ENCODE peak calls at places on chromosomes 11 and 22, in ten cellular contexts. F, L, X, E, H, Y, A, V, T and M are unnamed samples. For H3K4me1, the result is how much of the 10 kb centered on the place peaks cover.

GRCh38 chr11:64969209-64969608 is 2.7 kb downstream of the MAJIN start:
- DNase-seq in F (peak), L (no peak), X (no peak), E (no peak), H (peak), Y (no peak), A (peak), V (no peak), T (peak), M (no peak)

GRCh38 chr11:95144313-95145235 is 54.9 kb downstream of the ENDOD1 start:
- DNase-seq in F (no peak), L (no peak), X (no peak), E (no peak), H (no peak), Y (no peak), A (no peak), V (no peak), T (no peak), M (no peak)

GRCh38 chr11:86141645-86142569 is 73.0 kb upstream of the PICALM start:
- DNase-seq in F (no peak), L (no peak), X (no peak), E (no peak), H (peak), Y (no peak), A (no peak), V (no peak), T (no peak), M (no peak)

GRCh38 chr11:82978422-82979099 is 77.0 kb downstream of the DDIAS start:
- DNase-seq in F (no peak), L (no peak), X (no peak), E (no peak), H (peak), Y (no peak), A (no peak), V (no peak), T (peak), M (no peak)

GRCh38 chr11:122392508-122392907 is 263.0 kb upstream of the UBASH3B start:
- DNase-seq in F (no peak), L (no peak), X (no peak), E (no peak), H (no peak), Y (no peak), A (no peak), V (no peak), T (no peak), M (no peak)

GRCh38 chr11:59102259-59102765 is 4.7 kb upstream of the FAM111B start:
- DNase-seq in F (peak), L (peak), X (peak), E (peak), H (peak), Y (peak), A (peak), V (peak), T (peak), M (no peak)

GRCh38 chr11:112962854-112963367 is 1.7 kb downstream of the NCAM1 start:
- DNase-seq in F (peak), L (peak), X (peak), E (peak), H (no peak), Y (peak), A (peak), V (peak), T (peak), M (peak)

GRCh38 chr11:124623861-124624525 is 1.3 kb downstream of the TBRG1 start:
- DNase-seq in F (no peak), L (no peak), X (no peak), E (no peak), H (peak), Y (no peak), A (no peak), V (no peak), T (peak), M (no peak)

GRCh38 chr11:112279901-112280267 is 19.2 kb upstream of the PLET1 start:
- DNase-seq in F (peak), L (peak), X (peak), E (peak), H (peak), Y (peak), A (peak), V (peak), T (peak), M (peak)

GRCh38 chr11:120510406-120511115 is 987 bp upstream of the GRIK4 start:
- DNase-seq in F (no peak), L (peak), X (no peak), E (no peak), H (no peak), Y (no peak), A (no peak), V (no peak), T (no peak), M (no peak)

GRCh38 chr11:100774132-100774531 is 87.0 kb downstream of the ARHGAP42 start:
- DNase-seq in F (peak), L (no peak), X (no peak), E (no peak), H (no peak), Y (no peak), A (peak), V (no peak), T (no peak), M (no peak)

GRCh38 chr11:131629925-131630324 is 259.5 kb downstream of the NTM start:
- DNase-seq in F (no peak), L (no peak), X (no peak), E (no peak), H (no peak), Y (no peak), A (no peak), V (no peak), T (no peak), M (no peak)

GRCh38 chr11:128738942-128739341 is 45.1 kb downstream of the FLI1 start:
- DNase-seq in F (no peak), L (no peak), X (no peak), E (no peak), H (no peak), Y (no peak), A (no peak), V (no peak), T (no peak), M (no peak)

GRCh38 chr22:34462795-34463194 is 542.5 kb upstream of the LARGE1 start:
- DNase-seq in F (no peak), L (no peak), X (no peak), E (no peak), H (no peak), Y (no peak), A (no peak), V (no peak), T (no peak), M (no peak)

GRCh38 chr11:17719940-17720795 is 797 bp downstream of the MYOD1 start:
- DNase-seq in F (no peak), L (no peak), X (peak), E (no peak), H (no peak), Y (no peak), A (no peak), V (no peak), T (no peak), M (peak)

GRCh38 chr22:24225044-24225601 is 19.8 kb downstream of the GGT5 start:
- DNase-seq in F (no peak), L (no peak), X (no peak), E (no peak), H (no peak), Y (no peak), A (no peak), V (no peak), T (no peak), M (no peak)

GRCh38 chr11:9953994-9954626 is 290.2 kb downstream of the SWAP70 start:
- DNase-seq in F (no peak), L (no peak), X (no peak), E (no peak), H (peak), Y (no peak), A (no peak), V (no peak), T (peak), M (no peak)

GRCh38 chr11:61532136-61533038 is 23.8 kb downstream of the LRRC10B start:
- DNase-seq in F (peak), L (no peak), X (peak), E (no peak), H (no peak), Y (no peak), A (peak), V (peak), T (no peak), M (peak)

GRCh38 chr11:10304495-10305261 is at the start of gene ADM:
- DNase-seq in F (peak), L (peak), X (peak), E (peak), H (peak), Y (peak), A (peak), V (peak), T (peak), M (peak)

GRCh38 chr22:32964411-32965057 is 93.6 kb downstream of the SYN3 start:
- DNase-seq in F (no peak), L (no peak), X (no peak), E (no peak), H (no peak), Y (no peak), A (no peak), V (no peak), T (no peak), M (no peak)

GRCh38 chr11:107696140-107696539 is 15.7 kb downstream of the SLN start:
- DNase-seq in F (no peak), L (no peak), X (no peak), E (no peak), H (peak), Y (no peak), A (no peak), V (no peak), T (peak), M (no peak)

GRCh38 chr11:126544311-126545056 is 189.0 kb downstream of the ST3GAL4 start:
- DNase-seq in F (peak), L (no peak), X (peak), E (no peak), H (peak), Y (no peak), A (peak), V (peak), T (peak), M (no peak)

GRCh38 chr11:80346660-80347059 is 905.8 kb upstream of the TENM4 start:
- DNase-seq in F (no peak), L (no peak), X (no peak), E (no peak), H (no peak), Y (no peak), A (no peak), V (no peak), T (no peak), M (no peak)

GRCh38 chr11:46363455-46363920 is 16.2 kb downstream of the DGKZ start:
- DNase-seq in F (no peak), L (no peak), X (no peak), E (peak), H (peak), Y (peak), A (no peak), V (no peak), T (no peak), M (peak)

GRCh38 chr11:65565624-65566453 is 4.4 kb upstream of the ZNRD2 start:
- DNase-seq in F (no peak), L (no peak), X (no peak), E (no peak), H (peak), Y (no peak), A (no peak), V (no peak), T (no peak), M (no peak)

GRCh38 chr11:19756675-19757475 is 44.2 kb downstream of the NAV2 start:
- DNase-seq in F (no peak), L (no peak), X (no peak), E (no peak), H (no peak), Y (no peak), A (no peak), V (no peak), T (no peak), M (peak)

GRCh38 chr11:16804104-16804947 is 65.9 kb downstream of the C11orf58 start:
- DNase-seq in F (peak), L (no peak), X (no peak), E (no peak), H (no peak), Y (no peak), A (peak), V (peak), T (peak), M (no peak)

GRCh38 chr22:37639070-37639760 is at the start of gene SH3BP1:
- DNase-seq in F (peak), L (peak), X (peak), E (no peak), H (no peak), Y (peak), A (peak), V (peak), T (peak), M (no peak)

GRCh38 chr11:6579681-6580080 is 23.7 kb downstream of the RRP8 start:
- DNase-seq in F (no peak), L (no peak), X (peak), E (no peak), H (no peak), Y (no peak), A (no peak), V (no peak), T (no peak), M (no peak)

GRCh38 chr22:41562461-41562860 is 1.7 kb downstream of the CSDC2 start:
- DNase-seq in F (no peak), L (no peak), X (no peak), E (no peak), H (no peak), Y (no peak), A (no peak), V (no peak), T (no peak), M (no peak)
- H3K4me1 ChIP-seq in F (under half), L (under half), X (under half), E (under half), H (under half), Y (under half), A (under half), V (half or more), T (under half), M (under half)

GRCh38 chr11:72615329-72615728 is 58.9 kb downstream of the PDE2A start:
- DNase-seq in F (no peak), L (no peak), X (no peak), E (no peak), H (no peak), Y (no peak), A (no peak), V (no peak), T (no peak), M (no peak)
- H3K4me1 ChIP-seq in F (under half), L (under half), X (under half), E (under half), H (under half), Y (under half), A (under half), V (under half), T (under half), M (under half)

DNA sequence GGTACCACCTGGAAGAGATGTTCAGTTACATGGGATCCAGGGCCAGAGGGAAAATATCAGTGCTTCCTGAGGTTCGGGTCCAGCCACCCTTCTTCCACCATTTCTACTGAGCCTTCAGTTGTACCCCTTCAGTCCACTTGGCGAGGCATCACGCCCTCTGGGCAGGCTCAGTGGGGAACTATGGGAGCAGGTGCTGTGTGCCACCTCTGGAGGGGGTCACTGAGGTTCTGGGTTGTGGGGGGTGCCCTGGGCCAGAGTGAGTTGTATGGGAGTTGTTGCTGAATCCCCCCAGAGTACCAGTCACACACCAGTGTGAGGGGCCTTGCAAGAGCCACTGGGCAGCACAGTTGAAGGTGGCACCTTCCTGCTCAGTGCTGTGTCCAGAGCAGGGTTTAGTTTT is 2.7 kb upstream of the SREBF2 start:
- DNase-seq in F (no peak), L (no peak), X (no peak), E (no peak), H (no peak), Y (no peak), A (no peak), V (no peak), T (no peak), M (no peak)
- H3K4me1 ChIP-seq in F (under half), L (under half), X (under half), E (under half), H (under half), Y (under half), A (under half), V (under half), T (under half), M (under half)

GRCh38 chr11:2737876-2738275 is 38.1 kb upstream of the KCNQ1OT1 start:
- DNase-seq in F (peak), L (no peak), X (no peak), E (no peak), H (no peak), Y (peak), A (peak), V (no peak), T (peak), M (no peak)
- H3K4me1 ChIP-seq in F (under half), L (under half), X (under half), E (under half), H (under half), Y (under half), A (under half), V (under half), T (under half), M (under half)

DNA sequence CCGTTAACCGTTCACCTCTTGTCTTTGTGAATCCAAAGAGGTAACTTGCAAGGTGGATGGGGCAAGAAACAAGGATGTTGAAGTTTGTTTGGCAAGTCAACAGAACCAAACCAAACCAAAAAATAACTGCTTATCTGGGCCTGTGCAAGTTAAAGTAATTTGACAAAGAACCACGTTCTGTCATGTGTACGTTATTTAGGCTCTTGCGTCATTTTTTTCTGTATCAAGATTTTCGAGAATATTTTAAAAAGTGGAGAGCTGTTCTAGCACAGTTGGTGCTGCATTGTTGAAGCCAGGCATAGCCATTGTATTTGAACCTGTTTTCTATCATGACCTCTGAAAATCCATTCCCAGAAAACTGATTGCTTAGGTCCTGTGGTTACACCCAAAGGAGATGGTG is 55.1 kb downstream of the PARVA start:
- DNase-seq in F (no peak), L (no peak), X (no peak), E (no peak), H (no peak), Y (no peak), A (no peak), V (no peak), T (no peak), M (no peak)
- H3K4me1 ChIP-seq in F (under half), L (under half), X (under half), E (under half), H (under half), Y (half or more), A (under half), V (half or more), T (under half), M (under half)

DNA sequence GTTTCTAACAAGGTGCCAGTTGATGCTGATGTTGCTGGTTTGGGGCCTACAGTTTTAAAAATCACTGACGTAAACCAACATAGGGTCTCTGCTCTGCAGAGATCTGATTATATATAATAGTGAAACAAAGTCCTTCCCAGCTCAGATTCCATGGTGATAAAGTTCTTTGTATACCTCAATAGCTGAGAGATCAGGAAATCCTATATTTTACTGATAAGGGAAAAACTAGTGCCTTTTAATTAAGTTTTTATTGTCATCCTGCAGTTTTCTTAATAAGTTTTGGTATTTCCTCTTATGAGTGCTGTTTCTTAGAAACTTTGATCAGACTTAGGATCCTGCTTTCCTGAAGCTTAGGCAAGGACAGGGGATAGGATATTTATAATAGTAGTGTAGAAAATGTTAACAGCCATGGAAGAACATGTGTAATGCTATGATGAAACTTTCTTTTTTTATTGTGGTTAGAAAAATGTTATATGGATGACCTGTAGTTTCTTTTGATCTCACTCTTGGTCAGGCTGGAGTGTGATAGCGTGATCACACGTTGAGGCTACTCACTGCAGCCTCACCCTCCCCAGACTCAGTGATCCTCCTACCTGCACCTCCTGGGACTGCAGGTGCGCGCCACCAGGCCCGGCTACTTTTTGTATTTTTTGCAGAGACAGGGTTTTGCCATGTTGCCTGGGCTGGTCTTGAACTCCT is 14.1 kb downstream of the CAPRIN1 start:
- DNase-seq in F (no peak), L (no peak), X (no peak), E (no peak), H (peak), Y (no peak), A (no peak), V (no peak), T (peak), M (no peak)
- H3K4me1 ChIP-seq in F (under half), L (under half), X (under half), E (under half), H (under half), Y (under half), A (under half), V (under half), T (under half), M (under half)

GRCh38 chr11:69310934-69311766 is 17.2 kb downstream of the MYEOV start:
- DNase-seq in F (no peak), L (peak), X (no peak), E (no peak), H (no peak), Y (no peak), A (no peak), V (no peak), T (no peak), M (no peak)

GRCh38 chr11:69308936-69309799 is 15.2 kb downstream of the MYEOV start:
- DNase-seq in F (no peak), L (peak), X (no peak), E (no peak), H (no peak), Y (no peak), A (no peak), V (peak), T (no peak), M (no peak)

GRCh38 chr11:69311767-69312385 is 17.9 kb downstream of the MYEOV start:
- DNase-seq in F (no peak), L (peak), X (no peak), E (no peak), H (no peak), Y (no peak), A (no peak), V (no peak), T (no peak), M (no peak)

GRCh38 chr11:69309800-69310280 is 15.9 kb downstream of the MYEOV start:
- DNase-seq in F (no peak), L (no peak), X (no peak), E (no peak), H (peak), Y (no peak), A (no peak), V (no peak), T (peak), M (no peak)

DNA sequence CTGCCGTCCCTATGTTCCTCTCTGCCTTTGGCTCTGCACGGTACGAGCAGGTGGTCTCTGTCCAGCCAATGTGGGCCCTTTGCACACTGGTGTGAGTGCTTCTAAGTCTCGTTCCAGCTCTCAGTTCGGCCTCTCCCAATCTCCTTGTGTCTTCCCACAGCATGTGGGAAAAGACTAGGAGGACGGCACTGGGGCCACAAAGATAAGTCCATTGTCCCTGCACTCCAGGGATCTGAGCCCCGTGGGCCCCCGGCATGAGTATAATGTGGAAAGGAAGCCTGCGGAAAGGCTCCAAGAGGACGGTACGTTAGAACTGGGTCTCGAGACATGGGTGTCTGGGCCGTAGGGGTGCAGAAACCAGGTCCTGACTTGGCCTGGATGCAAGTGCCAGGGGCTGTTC is 16.4 kb downstream of the MYEOV start:
- DNase-seq in F (no peak), L (peak), X (no peak), E (no peak), H (no peak), Y (no peak), A (no peak), V (no peak), T (no peak), M (no peak)
- H3K4me1 ChIP-seq in F (under half), L (under half), X (under half), E (under half), H (under half), Y (under half), A (under half), V (under half), T (under half), M (under half)